ENCODE peak calls at places on chromosomes 11 and 22, in nine cellular contexts. One of them, this sample, is unnamed.
A peak's percentile ranks its signal among the peaks of the same experiment; 100 is the strongest.

GRCh38 chr11:111918390-111919256 is at the start of gene C11orf52:
- DNase-seq in thoracic aorta: no peak
- DNase-seq in CD8-positive, alpha-beta memory T cell: no peak
- DNase-seq in colonic mucosa: peak; percentile 87
- DNase-seq in stomach: peak; percentile 89
- DNase-seq in Peyer's patch: peak; percentile 83
- DNase-seq in uterus: no peak
- DNase-seq in tibial artery: no peak
- DNase-seq in left ventricle myocardium inferior: no peak
- DNase-seq in this sample: peak; percentile 96

GRCh38 chr11:73623651-73624050 is 22.7 kb upstream of the PLEKHB1 start:
- DNase-seq in thoracic aorta: no peak
- DNase-seq in CD8-positive, alpha-beta memory T cell: no peak
- DNase-seq in colonic mucosa: no peak
- DNase-seq in stomach: no peak
- DNase-seq in Peyer's patch: no peak
- DNase-seq in uterus: no peak
- DNase-seq in tibial artery: no peak
- DNase-seq in left ventricle myocardium inferior: no peak
- DNase-seq in this sample: no peak

GRCh38 chr22:26295583-26296126 is 126.4 kb downstream of the SEZ6L start:
- DNase-seq in thoracic aorta: no peak
- DNase-seq in CD8-positive, alpha-beta memory T cell: no peak
- DNase-seq in colonic mucosa: no peak
- DNase-seq in stomach: no peak
- DNase-seq in Peyer's patch: no peak
- DNase-seq in uterus: no peak
- DNase-seq in tibial artery: no peak
- DNase-seq in left ventricle myocardium inferior: no peak
- DNase-seq in this sample: no peak

GRCh38 chr11:72381584-72382090 is 52.7 kb downstream of the CLPB start:
- DNase-seq in thoracic aorta: no peak
- DNase-seq in CD8-positive, alpha-beta memory T cell: no peak
- DNase-seq in colonic mucosa: no peak
- DNase-seq in stomach: no peak
- DNase-seq in Peyer's patch: no peak
- DNase-seq in uterus: no peak
- DNase-seq in tibial artery: no peak
- DNase-seq in left ventricle myocardium inferior: no peak
- DNase-seq in this sample: no peak

GRCh38 chr11:19472679-19473078 is 231.9 kb upstream of the E2F8 start:
- DNase-seq in thoracic aorta: no peak
- DNase-seq in CD8-positive, alpha-beta memory T cell: no peak
- DNase-seq in colonic mucosa: no peak
- DNase-seq in stomach: no peak
- DNase-seq in Peyer's patch: no peak
- DNase-seq in uterus: no peak
- DNase-seq in tibial artery: no peak
- DNase-seq in left ventricle myocardium inferior: no peak
- DNase-seq in this sample: no peak

GRCh38 chr11:86849679-86850078 is 49.3 kb downstream of the PRSS23 start:
- DNase-seq in thoracic aorta: no peak
- DNase-seq in CD8-positive, alpha-beta memory T cell: no peak
- DNase-seq in colonic mucosa: no peak
- DNase-seq in stomach: no peak
- DNase-seq in Peyer's patch: no peak
- DNase-seq in uterus: no peak
- DNase-seq in tibial artery: no peak
- DNase-seq in left ventricle myocardium inferior: no peak
- DNase-seq in this sample: no peak

GRCh38 chr11:102733232-102733875 is 8.6 kb upstream of the MMP8 start:
- DNase-seq in thoracic aorta: no peak
- DNase-seq in CD8-positive, alpha-beta memory T cell: no peak
- DNase-seq in colonic mucosa: peak; percentile 82
- DNase-seq in stomach: peak; percentile 79
- DNase-seq in Peyer's patch: peak; percentile 75
- DNase-seq in uterus: no peak
- DNase-seq in tibial artery: no peak
- DNase-seq in left ventricle myocardium inferior: peak; percentile 19
- DNase-seq in this sample: peak; percentile 78

GRCh38 chr11:31050061-31050790 is 319.3 kb downstream of the DCDC1 start:
- DNase-seq in thoracic aorta: no peak
- DNase-seq in CD8-positive, alpha-beta memory T cell: no peak
- DNase-seq in colonic mucosa: peak; percentile 32
- DNase-seq in stomach: peak; percentile 33
- DNase-seq in Peyer's patch: no peak
- DNase-seq in uterus: no peak
- DNase-seq in tibial artery: no peak
- DNase-seq in left ventricle myocardium inferior: no peak
- DNase-seq in this sample: peak; percentile 1

GRCh38 chr11:113874096-113874919 is 1.1 kb downstream of the USP28 start:
- DNase-seq in thoracic aorta: no peak
- DNase-seq in CD8-positive, alpha-beta memory T cell: no peak
- DNase-seq in colonic mucosa: no peak
- DNase-seq in stomach: no peak
- DNase-seq in Peyer's patch: no peak
- DNase-seq in uterus: no peak
- DNase-seq in tibial artery: no peak
- DNase-seq in left ventricle myocardium inferior: no peak
- DNase-seq in this sample: no peak

GRCh38 chr11:18010977-18011586 is 1.8 kb downstream of the SERGEF start:
- DNase-seq in thoracic aorta: no peak
- DNase-seq in CD8-positive, alpha-beta memory T cell: peak; percentile 15
- DNase-seq in colonic mucosa: no peak
- DNase-seq in stomach: no peak
- DNase-seq in Peyer's patch: no peak
- DNase-seq in uterus: no peak
- DNase-seq in tibial artery: no peak
- DNase-seq in left ventricle myocardium inferior: no peak
- DNase-seq in this sample: no peak

GRCh38 chr22:24076091-24076867 is 65.2 kb downstream of the CABIN1 start:
- DNase-seq in thoracic aorta: no peak
- DNase-seq in CD8-positive, alpha-beta memory T cell: no peak
- DNase-seq in colonic mucosa: no peak
- DNase-seq in stomach: no peak
- DNase-seq in Peyer's patch: no peak
- DNase-seq in uterus: no peak
- DNase-seq in tibial artery: peak; percentile 46
- DNase-seq in left ventricle myocardium inferior: no peak
- DNase-seq in this sample: no peak

GRCh38 chr11:120178441-120179070 is 32.3 kb upstream of the OAF start:
- DNase-seq in thoracic aorta: no peak
- DNase-seq in CD8-positive, alpha-beta memory T cell: no peak
- DNase-seq in colonic mucosa: no peak
- DNase-seq in stomach: no peak
- DNase-seq in Peyer's patch: no peak
- DNase-seq in uterus: peak; percentile 13
- DNase-seq in tibial artery: no peak
- DNase-seq in left ventricle myocardium inferior: no peak
- DNase-seq in this sample: no peak

GRCh38 chr11:2699185-2699530 is 636 bp downstream of the KCNQ1OT1 start:
- DNase-seq in thoracic aorta: no peak
- DNase-seq in CD8-positive, alpha-beta memory T cell: no peak
- DNase-seq in colonic mucosa: peak; percentile 30
- DNase-seq in stomach: no peak
- DNase-seq in Peyer's patch: peak; percentile 71
- DNase-seq in uterus: peak; percentile 30
- DNase-seq in tibial artery: peak; percentile 67
- DNase-seq in left ventricle myocardium inferior: peak; percentile 20
- DNase-seq in this sample: peak; percentile 46

GRCh38 chr11:128361451-128362020 is 225.8 kb downstream of the ETS1 start:
- DNase-seq in thoracic aorta: no peak
- DNase-seq in CD8-positive, alpha-beta memory T cell: no peak
- DNase-seq in colonic mucosa: no peak
- DNase-seq in stomach: peak; percentile 51
- DNase-seq in Peyer's patch: no peak
- DNase-seq in uterus: no peak
- DNase-seq in tibial artery: no peak
- DNase-seq in left ventricle myocardium inferior: no peak
- DNase-seq in this sample: peak; percentile 53

GRCh38 chr11:44632466-44633123 is 67.1 kb downstream of the CD82 start:
- DNase-seq in thoracic aorta: no peak
- DNase-seq in CD8-positive, alpha-beta memory T cell: no peak
- DNase-seq in colonic mucosa: peak; percentile 31
- DNase-seq in stomach: peak; percentile 33
- DNase-seq in Peyer's patch: peak; percentile 58
- DNase-seq in uterus: no peak
- DNase-seq in tibial artery: peak; percentile 54
- DNase-seq in left ventricle myocardium inferior: no peak
- DNase-seq in this sample: peak; percentile 62

GRCh38 chr11:87892291-87892690 is 283.0 kb downstream of the RAB38 start:
- DNase-seq in thoracic aorta: no peak
- DNase-seq in CD8-positive, alpha-beta memory T cell: no peak
- DNase-seq in colonic mucosa: no peak
- DNase-seq in stomach: no peak
- DNase-seq in Peyer's patch: no peak
- DNase-seq in uterus: no peak
- DNase-seq in tibial artery: no peak
- DNase-seq in left ventricle myocardium inferior: no peak
- DNase-seq in this sample: no peak

GRCh38 chr22:49015993-49016908 is 811.4 kb downstream of the BRD1 start:
- DNase-seq in thoracic aorta: no peak
- DNase-seq in CD8-positive, alpha-beta memory T cell: no peak
- DNase-seq in colonic mucosa: no peak
- DNase-seq in stomach: peak; percentile 22
- DNase-seq in Peyer's patch: no peak
- DNase-seq in uterus: peak; percentile 29
- DNase-seq in tibial artery: peak; percentile 70
- DNase-seq in left ventricle myocardium inferior: no peak
- DNase-seq in this sample: no peak

GRCh38 chr22:45268958-45269844 is 15.5 kb upstream of the UPK3A start:
- DNase-seq in thoracic aorta: no peak
- DNase-seq in CD8-positive, alpha-beta memory T cell: peak; percentile 85
- DNase-seq in colonic mucosa: peak; percentile 87
- DNase-seq in stomach: peak; percentile 92
- DNase-seq in Peyer's patch: peak; percentile 93
- DNase-seq in uterus: peak; percentile 83
- DNase-seq in tibial artery: peak; percentile 85
- DNase-seq in left ventricle myocardium inferior: peak; percentile 84
- DNase-seq in this sample: peak; percentile 74

DNA sequence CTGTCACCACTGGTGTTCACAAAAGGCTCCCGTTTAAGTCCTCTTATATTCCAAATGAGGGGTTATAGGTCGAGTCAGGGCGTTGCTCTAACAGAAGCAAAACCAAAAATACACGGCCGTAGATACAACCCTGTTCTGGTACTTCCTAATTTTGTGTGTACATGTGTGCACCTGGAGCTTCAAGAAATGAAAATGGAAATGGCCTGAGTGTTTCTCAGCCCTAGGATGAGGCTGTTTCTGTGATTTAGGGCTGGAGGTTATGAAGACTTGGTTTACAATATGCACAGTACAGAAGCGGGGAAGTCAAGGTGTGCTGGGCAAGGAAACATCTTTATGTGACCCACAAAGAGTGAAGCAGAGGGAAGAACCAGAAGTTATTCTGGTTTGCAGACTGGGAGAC is 110.4 kb upstream of the OR4B1 start:
- DNase-seq in thoracic aorta: no peak
- DNase-seq in CD8-positive, alpha-beta memory T cell: no peak
- DNase-seq in colonic mucosa: no peak
- DNase-seq in stomach: no peak
- DNase-seq in Peyer's patch: no peak
- DNase-seq in uterus: no peak
- DNase-seq in tibial artery: no peak
- DNase-seq in left ventricle myocardium inferior: no peak
- DNase-seq in this sample: no peak
- H3K4me1 ChIP-seq in thoracic aorta: peaks cover 8% of the 10 kb centered on the region
- H3K4me1 ChIP-seq in CD8-positive, alpha-beta memory T cell: peaks cover 37% of the 10 kb centered on the region
- H3K4me1 ChIP-seq in colonic mucosa: no peaks in the 10 kb centered on the region
- H3K4me1 ChIP-seq in stomach: peaks cover 42% of the 10 kb centered on the region
- H3K4me1 ChIP-seq in Peyer's patch: peaks cover 21% of the 10 kb centered on the region
- H3K4me1 ChIP-seq in uterus: no peaks in the 10 kb centered on the region
- H3K4me1 ChIP-seq in tibial artery: peaks cover 23% of the 10 kb centered on the region
- H3K4me1 ChIP-seq in left ventricle myocardium inferior: peaks cover 54% of the 10 kb centered on the region
- H3K4me1 ChIP-seq in this sample: peaks cover 17% of the 10 kb centered on the region

GRCh38 chr11:75473684-75474083 is 40.7 kb upstream of the KLHL35 start:
- DNase-seq in thoracic aorta: no peak
- DNase-seq in CD8-positive, alpha-beta memory T cell: no peak
- DNase-seq in colonic mucosa: no peak
- DNase-seq in stomach: no peak
- DNase-seq in Peyer's patch: peak; percentile 28
- DNase-seq in uterus: no peak
- DNase-seq in tibial artery: no peak
- DNase-seq in left ventricle myocardium inferior: no peak
- DNase-seq in this sample: no peak

GRCh38 chr11:75472081-75472732 is 39.2 kb upstream of the KLHL35 start:
- DNase-seq in thoracic aorta: no peak
- DNase-seq in CD8-positive, alpha-beta memory T cell: no peak
- DNase-seq in colonic mucosa: no peak
- DNase-seq in stomach: no peak
- DNase-seq in Peyer's patch: peak; percentile 36
- DNase-seq in uterus: no peak
- DNase-seq in tibial artery: no peak
- DNase-seq in left ventricle myocardium inferior: no peak
- DNase-seq in this sample: no peak

GRCh38 chr11:75475767-75476650 is 43.0 kb upstream of the KLHL35 start:
- DNase-seq in thoracic aorta: no peak
- DNase-seq in CD8-positive, alpha-beta memory T cell: no peak
- DNase-seq in colonic mucosa: peak; percentile 32
- DNase-seq in stomach: peak; percentile 30
- DNase-seq in Peyer's patch: no peak
- DNase-seq in uterus: peak; percentile 60
- DNase-seq in tibial artery: no peak
- DNase-seq in left ventricle myocardium inferior: peak; percentile 45
- DNase-seq in this sample: peak; percentile 50

GRCh38 chr11:75474878-75475766 is 42.1 kb upstream of the KLHL35 start:
- DNase-seq in thoracic aorta: no peak
- DNase-seq in CD8-positive, alpha-beta memory T cell: peak; percentile 50
- DNase-seq in colonic mucosa: peak; percentile 45
- DNase-seq in stomach: peak; percentile 33
- DNase-seq in Peyer's patch: peak; percentile 62
- DNase-seq in uterus: peak; percentile 75
- DNase-seq in tibial artery: no peak
- DNase-seq in left ventricle myocardium inferior: peak; percentile 66
- DNase-seq in this sample: peak; percentile 43

GRCh38 chr11:75474240-75474639 is 41.2 kb upstream of the KLHL35 start:
- DNase-seq in thoracic aorta: no peak
- DNase-seq in CD8-positive, alpha-beta memory T cell: no peak
- DNase-seq in colonic mucosa: no peak
- DNase-seq in stomach: no peak
- DNase-seq in Peyer's patch: peak; percentile 15
- DNase-seq in uterus: no peak
- DNase-seq in tibial artery: no peak
- DNase-seq in left ventricle myocardium inferior: no peak
- DNase-seq in this sample: peak; percentile 33
- H3K27ac ChIP-seq in thoracic aorta: no peak overlapping the region
- H3K27ac ChIP-seq in CD8-positive, alpha-beta memory T cell: no peak overlapping the region
- H3K27ac ChIP-seq in colonic mucosa: no peak overlapping the region
- H3K27ac ChIP-seq in stomach: no peak overlapping the region
- H3K27ac ChIP-seq in Peyer's patch: no peak overlapping the region
- H3K27ac ChIP-seq in uterus: peak overlapping the region; percentile 81
- H3K27ac ChIP-seq in tibial artery: no peak overlapping the region
- H3K27ac ChIP-seq in left ventricle myocardium inferior: no peak overlapping the region
- H3K27ac ChIP-seq in this sample: no peak overlapping the region

GRCh38 chr11:8690374-8691342 is 8.1 kb downstream of the RPL27A start:
- DNase-seq in thoracic aorta: no peak
- DNase-seq in CD8-positive, alpha-beta memory T cell: no peak
- DNase-seq in colonic mucosa: no peak
- DNase-seq in stomach: no peak
- DNase-seq in Peyer's patch: no peak
- DNase-seq in uterus: no peak
- DNase-seq in tibial artery: no peak
- DNase-seq in left ventricle myocardium inferior: no peak
- DNase-seq in this sample: no peak
- H3K36me3 ChIP-seq in thoracic aorta: peaks cover 43% of the 10 kb centered on the region
- H3K36me3 ChIP-seq in CD8-positive, alpha-beta memory T cell: peaks cover 9% of the 10 kb centered on the region
- H3K36me3 ChIP-seq in colonic mucosa: peaks cover 11% of the 10 kb centered on the region
- H3K36me3 ChIP-seq in stomach: peaks cover 49% of the 10 kb centered on the region
- H3K36me3 ChIP-seq in Peyer's patch: no peaks in the 10 kb centered on the region
- H3K36me3 ChIP-seq in uterus: no peaks in the 10 kb centered on the region
- H3K36me3 ChIP-seq in tibial artery: peaks cover 65% of the 10 kb centered on the region
- H3K36me3 ChIP-seq in left ventricle myocardium inferior: peaks cover 59% of the 10 kb centered on the region
- H3K36me3 ChIP-seq in this sample: peaks cover 6% of the 10 kb centered on the region

GRCh38 chr11:9691865-9692264 is 28.0 kb downstream of the SWAP70 start:
- DNase-seq in thoracic aorta: no peak
- DNase-seq in CD8-positive, alpha-beta memory T cell: no peak
- DNase-seq in colonic mucosa: no peak
- DNase-seq in stomach: no peak
- DNase-seq in Peyer's patch: no peak
- DNase-seq in uterus: no peak
- DNase-seq in tibial artery: no peak
- DNase-seq in left ventricle myocardium inferior: no peak
- DNase-seq in this sample: peak; percentile 44
- H3K4me1 ChIP-seq in thoracic aorta: peaks cover 30% of the 10 kb centered on the region
- H3K4me1 ChIP-seq in CD8-positive, alpha-beta memory T cell: no peaks in the 10 kb centered on the region
- H3K4me1 ChIP-seq in colonic mucosa: no peaks in the 10 kb centered on the region
- H3K4me1 ChIP-seq in stomach: peaks cover 12% of the 10 kb centered on the region
- H3K4me1 ChIP-seq in Peyer's patch: peaks cover 28% of the 10 kb centered on the region
- H3K4me1 ChIP-seq in uterus: no peaks in the 10 kb centered on the region
- H3K4me1 ChIP-seq in tibial artery: peaks cover 53% of the 10 kb centered on the region
- H3K4me1 ChIP-seq in left ventricle myocardium inferior: peaks cover 68% of the 10 kb centered on the region
- H3K4me1 ChIP-seq in this sample: no peaks in the 10 kb centered on the region